ENCODE peak calls at places on chromosomes 12 and 14, in nine cellular contexts. J, V, I, T, U, L, K, A and F are unnamed samples.

GRCh38 chr12:62834406-62834805 is 100.5 kb downstream of the PPM1H start:
- DNase-seq in J (no peak), V (no peak), I (no peak), T (no peak), U (no peak), L (no peak), K (no peak), A (no peak), F (no peak)

GRCh38 chr12:92363295-92364146 is 217.9 kb upstream of the BTG1 start:
- DNase-seq in J (peak; percentile 61), V (peak; percentile 61), I (no peak), T (peak; percentile 50), U (peak; percentile 31), L (peak; percentile 46), K (peak; percentile 96), A (peak; percentile 31), F (peak; percentile 74)

GRCh38 chr12:19045421-19045820 is 84.1 kb upstream of the PLEKHA5 start:
- DNase-seq in J (no peak), V (no peak), I (no peak), T (peak; percentile 40), U (no peak), L (no peak), K (no peak), A (no peak), F (no peak)

GRCh38 chr14:34536951-34537676 is 2.4 kb downstream of the EAPP start:
- DNase-seq in J (no peak), V (no peak), I (no peak), T (peak; percentile 96), U (no peak), L (peak; percentile 18), K (no peak), A (no peak), F (no peak)

GRCh38 chr12:59429766-59430165 is 166.1 kb upstream of the SLC16A7 start:
- DNase-seq in J (no peak), V (no peak), I (no peak), T (peak; percentile 25), U (no peak), L (peak; percentile 29), K (no peak), A (no peak), F (no peak)

GRCh38 chr12:42482820-42483533 is 106.6 kb downstream of the PRICKLE1 start:
- DNase-seq in J (peak; percentile 50), V (peak; percentile 88), I (peak; percentile 69), T (peak; percentile 61), U (peak; percentile 74), L (peak; percentile 55), K (no peak), A (peak; percentile 78), F (no peak)

GRCh38 chr12:22231836-22232235 is 102.7 kb downstream of the ST8SIA1 start:
- DNase-seq in J (no peak), V (no peak), I (no peak), T (peak; percentile 23), U (no peak), L (peak; percentile 16), K (no peak), A (peak; percentile 4), F (no peak)

GRCh38 chr12:120225200-120225558 is 24.3 kb upstream of the RPLP0 start:
- DNase-seq in J (no peak), V (no peak), I (no peak), T (no peak), U (no peak), L (no peak), K (no peak), A (no peak), F (no peak)

DNA sequence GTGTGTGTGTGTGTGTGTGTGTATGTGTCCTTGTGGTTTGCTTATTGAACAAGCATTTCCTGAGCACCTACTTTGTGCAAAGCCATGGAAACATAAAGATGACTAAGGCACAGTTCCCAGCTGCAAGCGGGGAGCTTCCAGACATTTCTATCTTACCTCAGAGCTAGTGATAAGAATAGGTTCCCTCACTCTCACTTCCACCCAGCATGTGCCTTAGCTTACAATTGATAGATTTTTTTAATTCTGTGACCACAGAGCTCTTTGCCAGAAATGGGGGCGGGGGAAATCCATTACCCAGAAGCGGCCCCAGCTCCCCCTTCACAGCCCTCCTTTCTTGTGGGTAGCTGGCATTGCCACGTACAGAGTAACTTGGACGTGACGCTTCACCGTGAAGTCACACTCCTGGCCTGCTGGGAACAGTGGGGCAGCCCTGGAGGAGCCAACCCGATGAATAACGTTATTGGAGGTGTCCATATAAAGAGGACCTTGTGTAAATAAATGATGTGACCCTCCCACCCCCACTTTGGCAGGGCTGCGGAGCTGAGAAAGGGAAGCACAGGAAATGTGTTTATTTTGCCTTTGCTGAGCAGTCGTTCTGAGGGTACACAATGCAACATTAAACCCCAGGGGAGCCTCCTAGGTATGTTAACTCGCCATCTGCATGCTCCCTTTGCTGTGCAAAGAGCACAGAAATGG is 238.9 kb downstream of the CHST11 start:
- DNase-seq in J (peak; percentile 65), V (no peak), I (no peak), T (peak; percentile 100), U (no peak), L (peak; percentile 93), K (peak; percentile 73), A (peak; percentile 65), F (peak; percentile 97)
- H3K4me3 ChIP-seq in J (no peak overlapping the region), V (no peak overlapping the region), I (no peak overlapping the region), T (no peak overlapping the region), U (no peak overlapping the region), L (no peak overlapping the region), K (no peak overlapping the region), A (no peak overlapping the region), F (no peak overlapping the region)

GRCh38 chr14:94689218-94689984 is 77.2 kb downstream of the SERPINA3 start:
- DNase-seq in J (peak; percentile 27), V (peak; percentile 82), I (peak; percentile 68), T (peak; percentile 31), U (peak; percentile 64), L (peak; percentile 33), K (no peak), A (peak; percentile 33), F (peak; percentile 4)
- H3K4me3 ChIP-seq in J (no peak overlapping the region), V (no peak overlapping the region), I (no peak overlapping the region), T (no peak overlapping the region), U (no peak overlapping the region), L (peak overlapping the region; percentile 24), K (no peak overlapping the region), A (no peak overlapping the region), F (peak overlapping the region; percentile 5)

GRCh38 chr12:49231881-49232650 is 32.8 kb upstream of the TUBA1C start:
- DNase-seq in J (no peak), V (no peak), I (no peak), T (peak; percentile 58), U (no peak), L (peak; percentile 9), K (no peak), A (peak; percentile 13), F (no peak)

GRCh38 chr12:49233842-49234526 is 30.9 kb upstream of the TUBA1C start:
- DNase-seq in J (peak; percentile 6), V (no peak), I (peak; percentile 15), T (peak; percentile 94), U (peak; percentile 52), L (no peak), K (peak; percentile 35), A (no peak), F (no peak)

GRCh38 chr12:49230810-49231209 is 34.1 kb upstream of the TUBA1C start:
- DNase-seq in J (no peak), V (no peak), I (no peak), T (no peak), U (no peak), L (no peak), K (no peak), A (no peak), F (no peak)

GRCh38 chr12:49230176-49230575 is 34.7 kb upstream of the TUBA1C start:
- DNase-seq in J (no peak), V (no peak), I (no peak), T (no peak), U (no peak), L (no peak), K (no peak), A (no peak), F (no peak)

DNA sequence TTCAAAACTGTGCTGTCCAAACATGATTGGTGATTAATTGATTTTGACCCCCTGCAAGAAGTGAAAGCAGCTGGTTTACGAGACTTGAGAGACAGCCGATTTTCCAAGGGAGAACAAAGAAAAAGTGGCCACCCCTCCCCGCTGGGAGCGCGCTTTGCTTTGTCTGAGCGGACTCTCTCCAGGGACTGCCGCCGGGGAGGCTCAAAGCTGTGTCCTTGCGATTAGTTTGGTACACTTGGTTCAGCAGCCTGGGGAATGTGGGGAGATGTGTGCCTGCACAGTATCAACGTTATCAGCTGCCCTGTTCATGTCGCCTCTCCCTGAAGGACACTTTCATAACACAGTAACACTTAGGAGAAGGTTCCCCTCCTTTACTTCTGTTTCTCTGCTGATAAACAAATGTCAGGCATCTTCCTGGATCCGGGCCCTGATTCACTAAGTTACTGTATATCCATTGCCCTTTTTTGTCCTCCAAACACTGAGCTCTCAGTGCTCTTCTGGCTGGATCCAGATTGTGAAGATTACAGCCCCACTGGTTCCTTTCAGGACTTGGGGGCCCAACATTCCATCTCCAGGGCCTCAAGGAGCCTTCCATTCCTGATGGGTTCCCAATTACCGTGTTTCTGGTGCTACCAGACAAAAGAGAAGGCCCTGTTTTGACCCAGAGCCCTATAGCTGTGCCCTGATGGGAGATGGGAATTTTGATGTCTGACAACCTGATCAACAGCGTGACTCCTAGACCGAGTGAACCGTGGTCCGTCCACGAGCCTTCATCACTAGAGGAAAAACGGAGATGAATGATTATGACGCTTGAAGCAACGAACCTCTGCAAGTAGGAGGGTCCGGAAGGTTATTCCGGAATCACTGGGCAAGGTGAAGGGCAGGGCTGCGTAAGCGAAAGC is 31.7 kb upstream of the TUBA1C start:
- DNase-seq in J (no peak), V (no peak), I (peak; percentile 44), T (peak; percentile 73), U (peak; percentile 65), L (peak; percentile 31), K (no peak), A (peak; percentile 71), F (no peak)
- H3K4me3 ChIP-seq in J (no peak overlapping the region), V (no peak overlapping the region), I (no peak overlapping the region), T (peak overlapping the region; percentile 30), U (peak overlapping the region; percentile 1), L (no peak overlapping the region), K (peak overlapping the region; percentile 4), A (no peak overlapping the region), F (no peak overlapping the region)

GRCh38 chr12:47709277-47710048 is 3.6 kb upstream of the RPAP3 start:
- DNase-seq in J (no peak), V (peak; percentile 91), I (no peak), T (no peak), U (no peak), L (no peak), K (no peak), A (no peak), F (no peak)
- H3K4me3 ChIP-seq in J (no peak overlapping the region), V (peak overlapping the region; percentile 72), I (no peak overlapping the region), T (no peak overlapping the region), U (no peak overlapping the region), L (no peak overlapping the region), K (no peak overlapping the region), A (no peak overlapping the region), F (no peak overlapping the region)

DNA sequence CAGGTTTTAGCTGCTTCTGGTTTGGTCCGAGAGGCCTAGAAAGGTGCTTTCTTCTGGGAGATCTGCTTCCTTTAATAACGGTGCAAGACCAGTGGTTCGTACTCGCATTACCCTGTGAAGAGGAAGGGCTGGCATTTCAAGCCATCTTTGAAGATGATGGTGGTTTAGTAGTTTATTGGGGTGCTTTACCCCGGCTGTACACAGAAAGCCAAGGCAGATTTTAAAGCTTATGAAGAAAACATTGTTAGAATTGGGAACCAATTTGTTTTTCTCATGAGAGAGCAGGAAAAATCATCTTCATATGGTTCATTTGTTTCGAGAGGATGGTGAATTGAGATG is 3.6 kb downstream of the CCND2 start:
- DNase-seq in J (no peak), V (no peak), I (no peak), T (no peak), U (no peak), L (no peak), K (no peak), A (no peak), F (no peak)
- H3K4me3 ChIP-seq in J (no peak overlapping the region), V (no peak overlapping the region), I (peak overlapping the region; percentile 66), T (no peak overlapping the region), U (no peak overlapping the region), L (no peak overlapping the region), K (peak overlapping the region; percentile 99), A (no peak overlapping the region), F (peak overlapping the region; percentile 16)